ENCODE peak calls at places on chromosomes 6 and 20, in ten cellular contexts. T is right atrium auricular region, M is neural progenitor cell, I is heart right ventricle, X is psoas muscle, C is left lung, V is IMR-90, G is astrocyte, N is RWPE1, W is lung. H is an unnamed sample.

GRCh38 chr6:115796061-115796460 is 264.6 kb downstream of the FRK start:
- DNase-seq in I (no peak), X (no peak), G (no peak), T (no peak), M (no peak), W (no peak), C (no peak), N (peak; percentile 2), V (no peak), H (no peak)

GRCh38 chr6:73231986-73232391 is 6.7 kb upstream of the KHDC1L start:
- DNase-seq in M (no peak), N (no peak), X (no peak), G (no peak), C (no peak), V (no peak), T (peak; percentile 5), W (no peak), I (no peak), H (no peak)

GRCh38 chr20:52972190-52972937 is at the start of gene TSHZ2:
- DNase-seq in G (peak; percentile 73), X (peak; percentile 74), I (peak; percentile 17), N (peak; percentile 61), V (peak; percentile 1), C (peak; percentile 54), M (peak; percentile 72), T (no peak), W (peak; percentile 33), H (no peak)

GRCh38 chr6:40276176-40276575 is 311.0 kb downstream of the LRFN2 start:
- DNase-seq in T (no peak), V (no peak), M (no peak), N (no peak), I (no peak), C (no peak), W (no peak), G (no peak), X (no peak), H (no peak)

GRCh38 chr6:53951383-53951782 is 156.6 kb downstream of the LRRC1 start:
- DNase-seq in I (no peak), G (no peak), N (no peak), W (no peak), C (no peak), X (no peak), M (no peak), T (no peak), V (no peak), H (no peak)

GRCh38 chr6:35177139-35177538 is 36.0 kb upstream of the TCP11 start:
- DNase-seq in W (no peak), X (no peak), I (no peak), M (no peak), G (no peak), C (no peak), T (no peak), N (no peak), V (no peak), H (no peak)

GRCh38 chr6:44304282-44305199 is 8.6 kb downstream of the AARS2 start:
- DNase-seq in I (no peak), G (peak; percentile 14), M (peak; percentile 71), N (peak; percentile 28), C (no peak), W (no peak), V (peak; percentile 35), X (peak; percentile 61), T (no peak), H (peak; percentile 82)

GRCh38 chr6:116096979-116097816 is 3.5 kb upstream of the NT5DC1 start:
- DNase-seq in M (no peak), C (no peak), X (no peak), W (no peak), T (no peak), G (no peak), I (no peak), N (no peak), V (peak; percentile 44), H (no peak)

GRCh38 chr6:125923371-125923877 is 33.1 kb upstream of the HINT3 start:
- DNase-seq in T (no peak), X (no peak), C (no peak), M (no peak), I (no peak), G (no peak), W (no peak), N (no peak), V (no peak), H (no peak)

GRCh38 chr6:9040718-9041117 is 605.4 kb upstream of the SLC35B3 start:
- DNase-seq in I (no peak), N (no peak), C (peak; percentile 61), G (no peak), X (no peak), W (no peak), M (no peak), T (no peak), V (no peak), H (no peak)

GRCh38 chr6:9044426-9044825 is 609.1 kb upstream of the SLC35B3 start:
- DNase-seq in G (no peak), C (no peak), X (no peak), T (no peak), N (no peak), V (no peak), M (no peak), W (no peak), I (no peak), H (no peak)

DNA sequence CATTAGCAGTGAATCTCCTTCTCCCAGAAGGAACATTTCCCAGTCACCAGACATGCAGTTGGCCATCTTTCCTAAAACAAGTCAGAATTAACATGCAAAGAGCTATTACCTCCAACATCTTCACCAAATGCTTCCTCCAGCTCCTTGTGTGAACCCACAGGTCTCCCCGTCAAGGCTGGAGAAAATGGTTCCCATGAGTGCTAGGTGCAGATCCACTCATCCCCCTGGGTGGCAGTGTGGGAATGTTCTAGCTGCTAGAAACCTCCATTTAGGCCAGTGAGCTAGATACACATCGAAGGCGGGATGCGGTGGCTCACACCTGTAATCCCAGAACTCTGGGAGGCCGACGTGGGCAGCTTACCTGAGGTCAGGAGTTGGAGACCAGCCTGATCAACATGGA is 603.9 kb upstream of the SLC35B3 start:
- DNase-seq in I (no peak), C (no peak), T (no peak), M (no peak), G (no peak), X (no peak), W (no peak), N (no peak), V (no peak), H (no peak)
- TF ChIP-seq CTCF in I (no peak), C (no peak), T (no peak), M (no peak), G (no peak), X (no peak), W (no peak), N (peak; percentile 13), V (no peak), H (no peak)

GRCh38 chr20:61449057-61449456 is 197.0 kb downstream of the CDH4 start:
- DNase-seq in T (no peak), M (no peak), X (no peak), G (no peak), N (no peak), C (no peak), I (no peak), W (no peak), V (no peak), H (no peak)

GRCh38 chr20:61451009-61451408 is 198.9 kb downstream of the CDH4 start:
- DNase-seq in C (no peak), N (no peak), M (no peak), I (no peak), T (no peak), G (no peak), W (no peak), V (no peak), X (no peak), H (no peak)

GRCh38 chr20:61448396-61448795 is 196.3 kb downstream of the CDH4 start:
- DNase-seq in T (no peak), M (peak; percentile 14), V (no peak), W (no peak), N (no peak), G (no peak), I (no peak), C (no peak), X (no peak), H (no peak)

GRCh38 chr20:61450549-61450948 is 198.5 kb downstream of the CDH4 start:
- DNase-seq in N (no peak), M (no peak), W (no peak), G (no peak), T (no peak), X (no peak), I (no peak), C (no peak), V (no peak), H (no peak)

DNA sequence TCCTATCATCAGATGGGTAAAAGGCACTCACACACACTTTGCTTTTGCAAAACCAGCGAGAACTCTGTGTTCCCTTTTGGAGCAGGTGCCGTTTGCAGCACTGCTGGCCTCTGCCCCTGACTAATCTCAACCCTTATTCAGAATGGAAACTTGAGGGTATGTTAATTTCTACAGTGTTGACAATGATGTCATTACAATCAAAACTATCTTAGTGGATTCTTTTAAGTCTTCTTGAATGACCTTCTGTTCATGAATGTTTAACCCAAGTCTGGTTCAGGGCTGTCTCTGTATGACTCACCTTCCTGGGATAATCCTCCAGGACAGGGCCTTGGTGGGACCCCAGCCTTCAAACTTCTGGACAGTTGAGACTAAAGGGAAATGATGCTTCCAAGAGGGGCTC is 197.9 kb downstream of the CDH4 start:
- DNase-seq in V (peak; percentile 27), G (no peak), T (no peak), M (no peak), C (no peak), W (no peak), N (no peak), X (no peak), I (no peak), H (no peak)
- TF ChIP-seq CTCF in V (no peak), G (no peak), T (no peak), M (no peak), C (no peak), W (no peak), N (no peak), X (no peak), I (no peak), H (no peak)

GRCh38 chr20:32240220-32240619 is 32.5 kb downstream of the POFUT1 start:
- DNase-seq in X (no peak), C (no peak), I (no peak), T (no peak), W (no peak), G (no peak), N (no peak), V (no peak), M (peak; percentile 10), H (no peak)
- TF ChIP-seq CTCF in X (no peak), C (no peak), I (no peak), T (no peak), W (no peak), G (no peak), N (no peak), V (no peak), M (no peak), H (no peak)

DNA sequence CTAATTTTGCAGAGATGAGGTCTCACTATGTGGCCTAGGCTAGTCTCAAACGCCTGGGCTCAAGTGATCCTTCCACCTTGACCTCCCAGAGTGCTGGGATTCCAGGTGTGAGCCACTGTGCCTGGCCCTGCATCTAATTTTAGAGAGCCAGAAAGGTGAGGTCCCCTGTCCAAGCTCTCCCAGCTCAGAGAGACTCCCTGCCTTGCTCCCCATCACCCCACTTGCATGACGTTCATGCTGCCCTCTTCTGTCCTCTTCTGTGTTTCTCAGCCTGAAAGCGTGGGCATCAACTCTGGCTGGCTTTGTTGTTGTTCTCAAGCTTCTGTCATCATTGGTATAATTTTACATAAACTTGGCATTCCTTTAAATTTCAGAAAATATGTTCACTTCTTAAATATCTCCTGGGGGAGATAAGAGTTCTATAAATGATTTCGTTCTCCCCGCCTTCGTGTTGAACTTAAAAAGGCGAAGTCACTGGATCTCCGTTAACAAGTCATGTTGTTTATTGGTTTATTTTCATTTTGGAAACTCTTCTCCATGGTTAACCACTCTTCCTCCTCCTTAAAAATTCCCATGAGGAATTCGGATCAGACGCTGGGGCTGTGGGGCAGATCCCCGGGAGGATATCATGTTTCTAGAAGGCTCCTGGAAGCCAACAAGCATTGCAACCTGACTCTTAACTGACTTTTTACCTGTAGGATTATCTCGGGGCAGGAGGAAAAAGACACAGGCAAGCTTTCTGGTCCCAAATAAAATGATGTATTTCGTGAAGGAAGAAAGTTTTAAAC is 13.2 kb upstream of the PARD6B start:
- DNase-seq in I (no peak), W (no peak), X (no peak), C (no peak), V (no peak), G (no peak), N (no peak), T (no peak), M (no peak), H (no peak)
- TF ChIP-seq CTCF in I (no peak), W (no peak), X (no peak), C (no peak), V (peak; percentile 17), G (no peak), N (no peak), T (no peak), M (peak; percentile 20), H (no peak)